ENCODE peak calls at places on chromosomes 1 and 21, in five cellular contexts. Z is H9, S is neuronal stem cell, D is H1, R is trophoblast cell. Q is an unnamed sample.
A peak's percentile ranks its signal among the peaks of the same experiment; 100 is the strongest.

GRCh38 chr1:63069214-63069613 is 253.2 kb upstream of the FOXD3 start:
- DNase-seq in R (no peak), S (no peak), D (no peak), Z (no peak), Q (no peak)

GRCh38 chr1:26498894-26499293 is 26.7 kb downstream of the HMGN2 start:
- DNase-seq in R (no peak), D (no peak), S (no peak), Z (no peak), Q (no peak)

GRCh38 chr1:183580281-183580682 is 10.0 kb downstream of the NCF2 start:
- DNase-seq in S (no peak), Z (peak; percentile 82), D (peak; percentile 23), R (no peak), Q (peak; percentile 24)

GRCh38 chr1:107940178-107940577 is 24.8 kb downstream of the VAV3 start:
- DNase-seq in Z (no peak), R (no peak), D (no peak), S (no peak), Q (no peak)

GRCh38 chr1:5423109-5423508 is 569.1 kb downstream of the NPHP4 start:
- DNase-seq in D (no peak), S (no peak), R (no peak), Z (peak; percentile 41), Q (no peak)

GRCh38 chr21:46377789-46378188 is 53.8 kb downstream of the PCNT start:
- DNase-seq in Z (no peak), R (no peak), D (no peak), S (no peak), Q (no peak)

GRCh38 chr1:32068891-32069590 is 3.7 kb upstream of the TMEM39B start:
- DNase-seq in R (no peak), Z (no peak), S (peak; percentile 32), D (no peak), Q (peak; percentile 69)

GRCh38 chr1:198155253-198155652 is 1.5 kb upstream of the NEK7 start:
- DNase-seq in R (peak; percentile 9), Z (no peak), D (no peak), S (no peak), Q (peak; percentile 25)

GRCh38 chr21:43352568-43353281 is 74.2 kb downstream of the SIK1 start:
- DNase-seq in S (no peak), R (no peak), D (no peak), Z (no peak), Q (no peak)

GRCh38 chr1:235270625-235271024 is 57.4 kb downstream of the ARID4B start:
- DNase-seq in Z (no peak), D (no peak), R (no peak), S (no peak), Q (peak; percentile 47)

GRCh38 chr1:167439301-167439988 is 78.9 kb downstream of the CD247 start:
- DNase-seq in R (no peak), D (no peak), S (peak; percentile 60), Z (peak; percentile 75), Q (peak; percentile 51)

GRCh38 chr1:93552751-93553455 is 105.0 kb downstream of the FNBP1L start:
- DNase-seq in D (no peak), R (peak; percentile 14), Z (no peak), S (no peak), Q (peak; percentile 77)

GRCh38 chr1:202010042-202011015 is at the start of gene ELF3:
- DNase-seq in Z (peak; percentile 98), D (peak; percentile 90), R (peak; percentile 98), S (peak; percentile 85), Q (no peak)
- H2AK5ac ChIP-seq in Z (no peak within 1 kb of the TSS), D (no peak within 1 kb of the TSS), R (peak within 1 kb of the TSS; percentile 40), S (peak within 1 kb of the TSS; percentile 28), Q (peak within 1 kb of the TSS; percentile 97)

GRCh38 chr1:59747469-59748014 is 67.2 kb upstream of the HOOK1 start:
- DNase-seq in R (no peak), Z (no peak), D (no peak), S (no peak), Q (no peak)
- H2BK12ac ChIP-seq in R (no peak overlapping the region), Z (no peak overlapping the region), D (no peak overlapping the region), S (no peak overlapping the region), Q (no peak overlapping the region)

DNA sequence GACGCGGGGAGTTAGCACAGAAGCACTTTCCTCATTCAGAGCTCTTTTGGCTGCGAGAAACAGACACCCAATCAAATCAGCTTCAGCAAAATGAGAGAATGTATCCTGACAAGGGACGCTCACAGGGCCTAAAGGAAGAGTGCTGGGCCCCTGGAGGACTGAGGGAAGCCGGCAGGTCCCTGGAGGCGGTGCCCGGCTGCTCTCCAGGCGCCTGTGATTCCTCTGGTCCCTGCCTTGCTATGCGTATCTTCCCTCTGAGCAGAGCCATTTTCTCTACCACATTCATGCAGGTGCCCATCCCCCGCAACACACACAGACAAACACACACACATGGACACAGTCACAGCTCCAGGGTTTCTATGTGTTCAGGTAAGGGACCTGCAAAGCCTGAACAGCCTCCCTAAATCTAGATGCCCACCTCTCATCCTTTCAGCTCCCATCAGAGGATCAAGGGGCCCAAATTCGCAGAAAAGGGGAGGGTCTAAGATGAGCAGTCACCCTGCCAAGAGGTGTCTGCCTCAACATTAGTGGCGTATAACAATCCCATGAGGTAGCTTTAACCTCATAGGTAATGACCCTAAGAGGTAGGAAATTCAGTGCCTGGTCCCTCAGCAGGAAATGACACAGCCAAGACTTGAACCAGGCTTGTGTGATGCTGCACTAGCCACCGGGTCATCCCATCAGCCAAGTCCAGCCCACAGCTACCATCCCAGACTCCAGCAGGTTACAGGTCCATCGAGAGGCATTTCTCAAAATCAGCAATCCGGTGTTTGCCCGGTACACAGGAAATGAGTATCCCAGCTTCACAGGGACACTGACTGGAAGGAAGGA is 29.0 kb downstream of the PTAFR start:
- DNase-seq in R (no peak), Z (peak; percentile 47), D (no peak), S (no peak), Q (no peak)
- H2AK5ac ChIP-seq in R (no peak overlapping the region), Z (no peak overlapping the region), D (no peak overlapping the region), S (no peak overlapping the region), Q (no peak overlapping the region)

GRCh38 chr1:66788231-66788939 is 12.7 kb downstream of the INSL5 start:
- DNase-seq in S (no peak), Z (no peak), R (no peak), D (no peak), Q (no peak)
- H2BK12ac ChIP-seq in S (no peak overlapping the region), Z (no peak overlapping the region), R (no peak overlapping the region), D (no peak overlapping the region), Q (no peak overlapping the region)

GRCh38 chr1:155245163-155245524 is 10.1 kb downstream of the ENTREP3 start:
- DNase-seq in Z (no peak), D (no peak), S (no peak), R (no peak), Q (no peak)
- H2AK5ac ChIP-seq in Z (no peak overlapping the region), D (no peak overlapping the region), S (peak overlapping the region; percentile 1), R (no peak overlapping the region), Q (no peak overlapping the region)

GRCh38 chr1:7594002-7594713 is 176.9 kb upstream of the VAMP3 start:
- DNase-seq in R (no peak), S (no peak), Z (no peak), D (no peak), Q (no peak)
- H2BK12ac ChIP-seq in R (no peak overlapping the region), S (no peak overlapping the region), Z (no peak overlapping the region), D (no peak overlapping the region), Q (no peak overlapping the region)

DNA sequence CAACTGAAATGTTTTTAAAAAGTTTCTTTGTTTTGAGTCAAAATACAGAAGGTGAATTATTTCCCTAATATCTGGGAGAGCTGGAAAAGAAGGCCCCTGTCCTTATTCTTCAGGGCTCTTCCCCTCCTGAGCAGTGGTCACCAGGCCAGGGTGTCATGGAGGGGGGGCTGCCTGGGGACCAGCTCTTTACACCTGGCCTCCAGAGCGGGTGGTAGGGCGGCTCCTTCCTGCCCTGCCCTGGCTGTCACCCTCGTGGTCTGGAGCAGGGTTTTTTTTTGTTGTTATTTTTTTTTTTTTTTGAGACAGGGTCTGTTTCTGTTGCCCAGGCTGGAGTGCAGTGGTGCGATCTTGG is 6.6 kb downstream of the SKI start:
- DNase-seq in D (no peak), R (no peak), Z (no peak), S (no peak), Q (no peak)
- H2AK5ac ChIP-seq in D (no peak overlapping the region), R (no peak overlapping the region), Z (no peak overlapping the region), S (no peak overlapping the region), Q (no peak overlapping the region)

GRCh38 chr1:164780111-164780510 is 221.1 kb downstream of the PBX1 start:
- DNase-seq in D (no peak), S (no peak), R (no peak), Z (no peak), Q (no peak)
- H2BK12ac ChIP-seq in D (no peak overlapping the region), S (no peak overlapping the region), R (peak overlapping the region; percentile 42), Z (no peak overlapping the region), Q (peak overlapping the region; percentile 69)

DNA sequence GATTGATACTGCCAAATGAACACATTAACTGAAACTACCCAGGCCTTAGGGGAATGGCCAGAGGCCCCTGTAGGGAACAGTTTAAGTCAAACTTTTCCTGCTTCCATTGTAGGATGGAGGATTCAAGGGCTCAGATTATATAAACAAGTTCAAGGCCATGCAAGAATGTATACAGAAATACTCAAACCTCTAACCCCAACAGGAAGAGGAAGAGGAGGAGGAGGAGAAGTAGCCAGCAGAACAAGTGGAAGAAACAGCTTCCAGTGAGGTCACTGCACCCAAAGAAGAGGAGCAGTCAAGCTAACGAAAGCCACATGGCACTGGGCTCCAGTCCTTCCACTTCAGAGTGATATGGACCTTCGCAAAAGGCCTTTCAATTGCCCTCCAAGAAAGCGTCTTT is 328.2 kb downstream of the SMYD3 start:
- DNase-seq in S (no peak), D (no peak), Z (no peak), R (no peak), Q (peak; percentile 68)
- H2AK5ac ChIP-seq in S (no peak overlapping the region), D (no peak overlapping the region), Z (no peak overlapping the region), R (no peak overlapping the region), Q (no peak overlapping the region)

DNA sequence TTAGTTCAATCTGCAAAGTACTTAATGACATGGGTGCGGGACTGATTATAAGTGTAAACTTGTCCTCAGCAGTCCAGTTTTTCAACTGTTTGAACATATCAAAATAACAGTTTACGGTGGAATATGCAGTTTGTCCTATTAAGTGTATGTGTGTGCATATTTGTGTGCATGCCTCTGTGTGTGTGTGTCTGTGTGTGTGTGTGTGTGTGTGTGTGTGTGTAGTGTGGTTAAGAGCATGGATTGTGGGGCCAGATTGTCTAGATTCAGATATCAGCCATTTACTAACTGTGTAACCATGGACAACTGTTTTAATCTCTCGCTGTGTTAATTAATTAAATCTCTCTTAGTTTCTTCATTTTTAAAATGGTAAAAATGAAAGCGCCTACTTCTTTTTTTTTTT is 39.0 kb downstream of the NEXN start:
- DNase-seq in S (no peak), Z (no peak), D (no peak), R (no peak), Q (no peak)
- H2BK12ac ChIP-seq in S (no peak overlapping the region), Z (no peak overlapping the region), D (no peak overlapping the region), R (no peak overlapping the region), Q (no peak overlapping the region)